ENCODE peak calls at places on chromosomes 16 and 17, in seven cellular contexts. U is cardiac fibroblast, X is WTC11, L is tibial artery, W is AG09309, D is H9, Z is HCT116. H is an unnamed sample.

GRCh38 chr16:11797957-11798299 is 870 bp upstream of the ZC3H7A start:
- DNase-seq in U (no peak), X (no peak), L (no peak), W (no peak), D (no peak), Z (no peak), H (no peak)

GRCh38 chr17:58319181-58320162 is 9.1 kb downstream of the TSPOAP1 start:
- DNase-seq in U (no peak), X (peak; percentile 6), L (peak; percentile 60), W (no peak), D (no peak), Z (no peak), H (no peak)

GRCh38 chr16:48542020-48542473 is 67.9 kb downstream of the N4BP1 start:
- DNase-seq in U (peak; percentile 79), X (no peak), L (peak; percentile 83), W (no peak), D (no peak), Z (no peak), H (peak; percentile 43)

GRCh38 chr16:71917900-71918299 is 22.6 kb downstream of the IST1 start:
- DNase-seq in U (peak; percentile 77), X (no peak), L (no peak), W (no peak), D (no peak), Z (no peak), H (no peak)

GRCh38 chr17:44307387-44308186 is 814 bp upstream of the RUNDC3A start:
- DNase-seq in U (peak; percentile 40), X (peak; percentile 76), L (no peak), W (no peak), D (peak; percentile 90), Z (no peak), H (no peak)

GRCh38 chr16:77404823-77405222 is 30.0 kb downstream of the ADAMTS18 start:
- DNase-seq in U (no peak), X (no peak), L (no peak), W (no peak), D (no peak), Z (no peak), H (no peak)

GRCh38 chr17:78442648-78443128 is 64.2 kb downstream of the PGS1 start:
- DNase-seq in U (peak; percentile 93), X (no peak), L (peak; percentile 83), W (no peak), D (no peak), Z (no peak), H (no peak)

GRCh38 chr17:866568-867087 is 84.5 kb downstream of the MRM3 start:
- DNase-seq in U (no peak), X (no peak), L (no peak), W (no peak), D (no peak), Z (no peak), H (no peak)

GRCh38 chr17:62963296-62963695 is 2.7 kb upstream of the TANC2 start:
- DNase-seq in U (no peak), X (no peak), L (no peak), W (no peak), D (no peak), Z (peak; percentile 75), H (no peak)

GRCh38 chr16:83954577-83955016 is 1.6 kb downstream of the OSGIN1 start:
- DNase-seq in U (peak; percentile 39), X (no peak), L (peak; percentile 89), W (no peak), D (peak; percentile 55), Z (peak; percentile 54), H (no peak)

GRCh38 chr17:66791337-66791736 is 43.6 kb upstream of the CACNG5 start:
- DNase-seq in U (no peak), X (no peak), L (peak; percentile 67), W (no peak), D (no peak), Z (no peak), H (no peak)

GRCh38 chr16:54210437-54211081 is 76.0 kb downstream of the IRX3 start:
- DNase-seq in U (no peak), X (no peak), L (no peak), W (no peak), D (no peak), Z (no peak), H (no peak)

GRCh38 chr16:52383640-52384292 is 163.2 kb downstream of the TOX3 start:
- DNase-seq in U (no peak), X (no peak), L (no peak), W (no peak), D (no peak), Z (no peak), H (no peak)

GRCh38 chr17:70687421-70687820 is 518.1 kb downstream of the KCNJ2 start:
- DNase-seq in U (no peak), X (no peak), L (no peak), W (no peak), D (no peak), Z (no peak), H (no peak)

GRCh38 chr17:67293251-67294203 is 48.5 kb upstream of the HELZ start:
- DNase-seq in U (peak; percentile 71), X (peak; percentile 76), L (peak; percentile 77), W (no peak), D (peak; percentile 93), Z (peak; percentile 69), H (peak; percentile 61)

GRCh38 chr17:78645421-78646295 is 68.5 kb upstream of the DNAH17 start:
- DNase-seq in U (peak; percentile 58), X (no peak), L (peak; percentile 88), W (no peak), D (no peak), Z (no peak), H (no peak)

GRCh38 chr17:5237541-5238016 is 2.9 kb upstream of the SCIMP start:
- DNase-seq in U (peak; percentile 55), X (peak; percentile 74), L (peak; percentile 68), W (peak; percentile 17), D (peak; percentile 90), Z (peak; percentile 65), H (peak; percentile 63)

GRCh38 chr17:77428020-77428781 is 287.4 kb downstream of the SEC14L1 start:
- DNase-seq in U (no peak), X (no peak), L (no peak), W (no peak), D (no peak), Z (no peak), H (no peak)

GRCh38 chr17:45021607-45022287 is 29.7 kb downstream of the DCAKD start:
- DNase-seq in U (peak; percentile 69), X (peak; percentile 72), L (peak; percentile 80), W (no peak), D (peak; percentile 80), Z (no peak), H (peak; percentile 71)

GRCh38 chr17:5837055-5837491 is 233.1 kb upstream of the WSCD1 start:
- DNase-seq in U (no peak), X (no peak), L (no peak), W (no peak), D (peak; percentile 22), Z (peak; percentile 78), H (no peak)

GRCh38 chr16:70685061-70685937 is 554 bp downstream of the MTSS2 start:
- DNase-seq in U (no peak), X (no peak), L (no peak), W (no peak), D (no peak), Z (no peak), H (no peak)

GRCh38 chr17:42019509-42020404 is at the start of gene NKIRAS2:
- DNase-seq in U (peak; percentile 94), X (peak; percentile 97), L (peak; percentile 97), W (no peak), D (peak; percentile 98), Z (peak; percentile 76), H (peak; percentile 84)

GRCh38 chr16:2497116-2497630 is 16.6 kb upstream of the ATP6V0C start:
- DNase-seq in U (peak; percentile 54), X (no peak), L (no peak), W (no peak), D (no peak), Z (no peak), H (no peak)

GRCh38 chr17:8654822-8655221 is 24.3 kb upstream of the MYH10 start:
- DNase-seq in U (no peak), X (no peak), L (no peak), W (no peak), D (no peak), Z (no peak), H (no peak)

GRCh38 chr17:32264140-32264799 is 1.4 kb upstream of the RHBDL3 start:
- DNase-seq in U (no peak), X (no peak), L (no peak), W (no peak), D (no peak), Z (no peak), H (no peak)
- TF ChIP-seq CTCF in U (peak; percentile 22), X (no peak), L (no peak), W (peak; percentile 17), D (peak; percentile 56), Z (no peak), H (no peak)

GRCh38 chr17:21286771-21287702 is 2.5 kb downstream of the MAP2K3 start:
- DNase-seq in U (no peak), X (no peak), L (no peak), W (no peak), D (no peak), Z (peak; percentile 12), H (no peak)

GRCh38 chr17:21289175-21289901 is 4.8 kb downstream of the MAP2K3 start:
- DNase-seq in U (no peak), X (no peak), L (no peak), W (no peak), D (no peak), Z (no peak), H (no peak)

GRCh38 chr17:21287703-21288449 is 3.4 kb downstream of the MAP2K3 start:
- DNase-seq in U (peak; percentile 98), X (no peak), L (peak; percentile 99), W (peak; percentile 86), D (no peak), Z (peak; percentile 96), H (peak; percentile 97)

GRCh38 chr17:21289902-21290571 is 5.5 kb downstream of the MAP2K3 start:
- DNase-seq in U (peak; percentile 48), X (no peak), L (no peak), W (no peak), D (no peak), Z (no peak), H (no peak)

DNA sequence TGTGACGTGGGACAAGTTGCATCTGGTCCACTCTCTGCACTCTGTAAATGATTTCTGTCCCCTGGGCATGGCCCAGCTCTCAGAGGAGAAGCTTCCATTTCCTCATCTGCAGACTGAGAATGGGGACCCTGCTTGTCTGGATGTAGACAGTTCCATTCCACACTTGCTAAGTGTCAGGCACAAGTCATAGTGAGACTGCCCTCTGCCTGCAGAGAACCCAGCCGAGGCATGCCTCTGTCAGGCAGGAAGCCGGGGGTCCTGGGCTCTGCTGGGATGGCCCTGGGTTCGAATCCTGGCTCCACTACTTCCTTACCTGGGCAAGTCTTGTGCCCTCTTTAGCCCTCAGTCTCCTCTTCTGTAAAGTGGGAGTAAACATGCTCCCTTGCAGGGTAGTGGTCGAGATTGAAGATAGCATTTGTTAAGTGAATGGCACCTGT is 4.1 kb downstream of the MAP2K3 start:
- DNase-seq in U (no peak), X (no peak), L (no peak), W (no peak), D (no peak), Z (no peak), H (peak; percentile 47)
- TF ChIP-seq CTCF in U (no peak), X (no peak), L (no peak), W (peak; percentile 10), D (no peak), Z (no peak), H (no peak)

GRCh38 chr17:28849281-28849680 is 5.5 kb upstream of the ERAL1 start:
- DNase-seq in U (peak; percentile 22), X (no peak), L (no peak), W (no peak), D (no peak), Z (no peak), H (no peak)
- TF ChIP-seq CTCF in U (no peak), X (no peak), L (no peak), W (peak; percentile 15), D (no peak), Z (peak; percentile 8), H (no peak)

GRCh38 chr17:13775450-13775849 is 173.7 kb upstream of the HS3ST3A1 start:
- DNase-seq in U (no peak), X (no peak), L (no peak), W (no peak), D (no peak), Z (no peak), H (no peak)
- TF ChIP-seq CTCF in U (no peak), X (no peak), L (no peak), W (no peak), D (no peak), Z (no peak), H (no peak)